ENCODE peak calls at places on chromosomes 5 and 9, in seven cellular contexts. N, G, P, Z, Y, T and S are unnamed samples.

GRCh38 chr5:32770444-32770843 is 59.3 kb downstream of the NPR3 start:
- DNase-seq in N (no peak), G (no peak), P (no peak), Z (no peak), Y (no peak), T (no peak), S (no peak)

GRCh38 chr9:91176426-91176825 is 185.3 kb downstream of the AUH start:
- DNase-seq in N (no peak), G (peak; percentile 44), P (no peak), Z (no peak), Y (no peak), T (no peak), S (no peak)

GRCh38 chr5:132259061-132259851 is 1.8 kb downstream of the PDLIM4 start:
- DNase-seq in N (no peak), G (peak; percentile 73), P (peak; percentile 84), Z (peak; percentile 92), Y (peak; percentile 93), T (peak; percentile 95), S (no peak)

GRCh38 chr5:142779163-142779562 is 9.0 kb downstream of the ARHGAP26 start:
- DNase-seq in N (no peak), G (no peak), P (peak; percentile 28), Z (peak; percentile 38), Y (peak; percentile 68), T (peak; percentile 45), S (no peak)

GRCh38 chr9:371349-371748 is 156.7 kb downstream of the DOCK8 start:
- DNase-seq in N (no peak), G (no peak), P (no peak), Z (no peak), Y (peak; percentile 45), T (no peak), S (no peak)

GRCh38 chr5:149094996-149095395 is 32.1 kb upstream of the SH3TC2 start:
- DNase-seq in N (peak; percentile 28), G (no peak), P (no peak), Z (no peak), Y (no peak), T (no peak), S (no peak)

GRCh38 chr5:102760815-102761214 is 5.7 kb downstream of the PAM start:
- DNase-seq in N (no peak), G (no peak), P (no peak), Z (no peak), Y (no peak), T (peak; percentile 51), S (no peak)

GRCh38 chr9:114288233-114289051 is 34.5 kb upstream of the ORM1 start:
- DNase-seq in N (no peak), G (peak; percentile 63), P (peak; percentile 63), Z (peak; percentile 44), Y (peak; percentile 31), T (peak; percentile 75), S (no peak)

GRCh38 chr5:176776916-176777315 is 33.4 kb upstream of the UNC5A start:
- DNase-seq in N (no peak), G (peak; percentile 13), P (no peak), Z (no peak), Y (no peak), T (no peak), S (no peak)

GRCh38 chr9:22813520-22813919 is 366.9 kb downstream of the DMRTA1 start:
- DNase-seq in N (peak; percentile 23), G (no peak), P (no peak), Z (peak; percentile 0), Y (no peak), T (peak; percentile 1), S (no peak)

GRCh38 chr9:16030513-16031185 is 477.8 kb downstream of the CCDC171 start:
- DNase-seq in N (peak; percentile 59), G (no peak), P (peak; percentile 98), Z (peak; percentile 77), Y (peak; percentile 75), T (peak; percentile 96), S (peak; percentile 10)

GRCh38 chr5:168809218-168809617 is 230.1 kb upstream of the PANK3 start:
- DNase-seq in N (no peak), G (no peak), P (no peak), Z (no peak), Y (no peak), T (no peak), S (no peak)

GRCh38 chr5:170269579-170269978 is 28.0 kb downstream of the LCP2 start:
- DNase-seq in N (no peak), G (no peak), P (no peak), Z (no peak), Y (no peak), T (no peak), S (no peak)

GRCh38 chr9:98127226-98127625 is 8.2 kb upstream of the TRIM14 start:
- DNase-seq in N (no peak), G (no peak), P (no peak), Z (no peak), Y (no peak), T (no peak), S (no peak)

GRCh38 chr9:127311239-127311741 is 46.7 kb downstream of the GARNL3 start:
- DNase-seq in N (no peak), G (no peak), P (peak; percentile 52), Z (peak; percentile 64), Y (peak; percentile 60), T (peak; percentile 74), S (no peak)

GRCh38 chr9:112050544-112051475 is 124.3 kb downstream of the SUSD1 start:
- DNase-seq in N (no peak), G (no peak), P (peak; percentile 89), Z (peak; percentile 98), Y (peak; percentile 98), T (peak; percentile 85), S (no peak)

GRCh38 chr5:15008476-15008875 is 136.9 kb upstream of the ANKH start:
- DNase-seq in N (no peak), G (no peak), P (peak; percentile 99), Z (peak; percentile 97), Y (peak; percentile 96), T (peak; percentile 99), S (no peak)

GRCh38 chr5:96004087-96004486 is 42.4 kb upstream of the ELL2 start:
- DNase-seq in N (no peak), G (no peak), P (no peak), Z (no peak), Y (no peak), T (no peak), S (no peak)

GRCh38 chr5:146009020-146009419 is 72.6 kb downstream of the SH3RF2 start:
- DNase-seq in N (no peak), G (no peak), P (no peak), Z (no peak), Y (no peak), T (no peak), S (no peak)

GRCh38 chr9:69898714-69899209 is 78.1 kb downstream of the CFAP95 start:
- DNase-seq in N (no peak), G (no peak), P (peak; percentile 74), Z (peak; percentile 87), Y (peak; percentile 59), T (peak; percentile 73), S (no peak)

GRCh38 chr9:92328225-92328624 is 2.5 kb downstream of the CENPP start:
- DNase-seq in N (no peak), G (no peak), P (peak; percentile 53), Z (peak; percentile 77), Y (peak; percentile 70), T (peak; percentile 89), S (no peak)
- TF ChIP-seq CTCF in N (no peak), G (no peak), P (peak; percentile 62), Z (peak; percentile 46), Y (peak; percentile 40), T (peak; percentile 65), S (no peak)

GRCh38 chr5:172603425-172603824 is 37.6 kb upstream of the NEURL1B start:
- DNase-seq in N (no peak), G (peak; percentile 37), P (peak; percentile 2), Z (peak; percentile 27), Y (peak; percentile 51), T (peak; percentile 23), S (no peak)
- H3K4me3 ChIP-seq in N (no peak overlapping the region), G (no peak overlapping the region), P (no peak overlapping the region), Z (no peak overlapping the region), Y (no peak overlapping the region), T (no peak overlapping the region), S (no peak overlapping the region)

DNA sequence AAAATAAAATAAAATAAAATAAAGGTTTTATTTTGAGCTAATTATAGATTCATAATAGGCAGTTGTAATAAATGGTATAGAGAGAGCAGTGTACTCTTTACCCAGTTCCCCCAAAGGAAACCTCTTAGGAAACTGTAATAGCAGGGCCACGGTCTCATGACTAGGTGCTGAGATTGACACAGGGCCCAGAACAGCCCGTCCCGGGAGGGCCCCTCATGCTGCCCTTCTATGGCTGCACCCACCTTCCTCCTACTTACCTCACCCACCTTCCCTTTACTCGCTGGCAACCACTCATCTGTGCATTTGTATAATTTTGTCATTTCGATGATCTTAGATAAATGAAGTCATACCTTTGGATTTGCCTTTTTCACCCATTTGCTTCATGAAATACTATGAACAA is 16.1 kb downstream of the CACNA1B start:
- DNase-seq in N (no peak), G (no peak), P (no peak), Z (no peak), Y (no peak), T (no peak), S (no peak)
- TF ChIP-seq CTCF in N (no peak), G (no peak), P (no peak), Z (no peak), Y (no peak), T (no peak), S (no peak)

GRCh38 chr5:181042722-181043121 is 2.7 kb downstream of the BTNL9 start:
- DNase-seq in N (no peak), G (peak; percentile 46), P (no peak), Z (no peak), Y (no peak), T (no peak), S (no peak)

GRCh38 chr5:181041043-181041442 is 977 bp downstream of the BTNL9 start:
- DNase-seq in N (no peak), G (peak; percentile 43), P (no peak), Z (no peak), Y (no peak), T (no peak), S (no peak)

GRCh38 chr5:181042036-181042435 is 2.0 kb downstream of the BTNL9 start:
- DNase-seq in N (no peak), G (peak; percentile 23), P (no peak), Z (no peak), Y (no peak), T (no peak), S (no peak)

GRCh38 chr5:181039471-181039870 is 595 bp upstream of the BTNL9 start:
- DNase-seq in N (no peak), G (peak; percentile 41), P (no peak), Z (no peak), Y (no peak), T (no peak), S (no peak)

GRCh38 chr5:181039961-181040915 is at the start of gene BTNL9:
- DNase-seq in N (no peak), G (peak; percentile 47), P (no peak), Z (peak; percentile 24), Y (no peak), T (no peak), S (no peak)
- H3K4me3 ChIP-seq in N (no peak within 1 kb of the TSS), G (peak within 1 kb of the TSS; percentile 5), P (no peak within 1 kb of the TSS), Z (no peak within 1 kb of the TSS), Y (no peak within 1 kb of the TSS), T (no peak within 1 kb of the TSS), S (no peak within 1 kb of the TSS)

DNA sequence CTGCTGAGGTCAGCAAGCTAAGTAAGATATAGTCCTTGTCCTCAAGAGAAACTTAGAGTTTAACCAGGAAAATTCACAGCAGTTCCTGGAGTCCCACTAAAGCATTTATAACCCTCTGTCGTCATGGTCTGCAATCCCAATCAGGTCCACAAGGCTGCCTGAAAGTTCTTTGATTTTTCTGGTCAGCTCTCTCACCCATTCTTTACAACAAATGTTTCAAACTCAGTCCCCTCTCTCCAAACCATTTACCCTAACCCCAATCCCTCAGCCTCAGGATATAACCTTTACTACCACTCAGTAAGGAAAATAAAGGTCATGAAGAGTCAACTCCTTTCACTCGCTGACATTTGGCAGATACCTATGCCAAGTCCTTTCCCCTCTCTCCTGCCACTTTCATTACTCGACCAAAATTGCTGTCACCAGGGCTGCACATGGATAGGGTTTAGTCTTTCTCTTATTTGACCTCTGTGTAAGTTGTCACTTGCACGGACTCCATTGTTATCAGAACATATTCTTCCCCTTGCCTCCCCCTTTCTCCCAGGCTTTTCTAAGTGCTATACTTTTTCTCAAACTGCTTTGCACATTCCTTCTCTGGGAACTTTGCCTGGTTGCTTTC is 936.6 kb downstream of the NR2F1-AS1 start:
- DNase-seq in N (no peak), G (no peak), P (no peak), Z (peak; percentile 9), Y (peak; percentile 7), T (peak; percentile 18), S (no peak)
- TF ChIP-seq CTCF in N (no peak), G (no peak), P (peak; percentile 27), Z (peak; percentile 15), Y (peak; percentile 7), T (peak; percentile 28), S (no peak)